ENCODE peak calls at places on chromosomes 3 and 15, in six cellular contexts. I, Y, X, G, L and H are unnamed samples.

GRCh38 chr15:63544253-63545026 is 40.0 kb downstream of the USP3 start:
- DNase-seq in L (no peak), I (no peak), G (no peak), X (no peak), Y (no peak), H (no peak)

GRCh38 chr3:48403533-48404439 is 26.1 kb downstream of the PLXNB1 start:
- DNase-seq in L (peak; percentile 9), I (no peak), X (peak; percentile 68), G (no peak), Y (no peak), H (no peak)

GRCh38 chr15:74317820-74318375 is 49.5 kb downstream of the CYP11A1 start:
- DNase-seq in I (peak; percentile 44), L (peak; percentile 84), X (peak; percentile 96), Y (peak; percentile 87), G (no peak), H (peak; percentile 64)

GRCh38 chr3:170205302-170205701 is 16.9 kb upstream of the PRKCI start:
- DNase-seq in G (no peak), Y (no peak), I (no peak), X (no peak), L (no peak), H (no peak)

GRCh38 chr3:24387493-24387892 is 107.2 kb downstream of the THRB start:
- DNase-seq in G (no peak), X (no peak), I (no peak), Y (no peak), L (no peak), H (no peak)

GRCh38 chr3:169811606-169812123 is 1.0 kb upstream of the LRRIQ4 start:
- DNase-seq in I (no peak), G (no peak), Y (peak; percentile 91), X (no peak), L (no peak), H (no peak)

GRCh38 chr3:187255314-187255713 is 36.2 kb downstream of the MASP1 start:
- DNase-seq in X (no peak), G (no peak), Y (no peak), L (no peak), I (no peak), H (no peak)

GRCh38 chr15:68431792-68432401 is at the start of gene ITGA11:
- DNase-seq in X (peak; percentile 91), I (peak; percentile 57), L (peak; percentile 78), Y (peak; percentile 34), G (no peak), H (peak; percentile 70)

GRCh38 chr15:89566621-89567294 is 8.5 kb upstream of the TICRR start:
- DNase-seq in L (no peak), I (no peak), G (no peak), X (no peak), Y (no peak), H (no peak)

GRCh38 chr15:65801229-65801813 is 9.2 kb upstream of the DENND4A start:
- DNase-seq in I (no peak), X (no peak), Y (no peak), L (no peak), G (no peak), H (no peak)

GRCh38 chr3:30768703-30769550 is 125.5 kb downstream of the GADL1 start:
- DNase-seq in Y (peak; percentile 58), L (peak; percentile 74), I (peak; percentile 62), X (peak; percentile 79), G (peak; percentile 51), H (peak; percentile 67)

GRCh38 chr3:10518506-10519150 is 13.2 kb upstream of the ATP2B2 start:
- DNase-seq in L (peak; percentile 49), Y (peak; percentile 58), I (no peak), G (no peak), X (no peak), H (no peak)

GRCh38 chr3:10026084-10026890 is at the start of gene FANCD2:
- DNase-seq in G (peak; percentile 73), Y (peak; percentile 82), X (peak; percentile 92), L (peak; percentile 89), I (peak; percentile 90), H (peak; percentile 85)

GRCh38 chr3:136819784-136820640 is 1.1 kb downstream of the SLC35G2 start:
- DNase-seq in G (no peak), X (peak; percentile 68), L (peak; percentile 59), I (peak; percentile 68), Y (peak; percentile 69), H (peak; percentile 78)

GRCh38 chr3:104460477-104461406 is 906.0 kb upstream of the ALCAM start:
- DNase-seq in X (no peak), L (no peak), Y (peak; percentile 32), G (peak; percentile 35), I (no peak), H (peak; percentile 20)

GRCh38 chr15:43896543-43896942 is 69.7 kb downstream of the WDR76 start:
- DNase-seq in X (no peak), L (no peak), Y (no peak), I (no peak), G (no peak), H (no peak)

GRCh38 chr15:96285306-96285705 is 45.2 kb upstream of the NR2F2 start:
- DNase-seq in X (no peak), G (no peak), I (no peak), L (peak; percentile 19), Y (peak; percentile 99), H (peak; percentile 33)

GRCh38 chr3:173584834-173585831 is 187.6 kb downstream of the NLGN1 start:
- DNase-seq in G (no peak), X (peak; percentile 71), Y (peak; percentile 57), L (peak; percentile 17), I (peak; percentile 1), H (no peak)

GRCh38 chr15:77107531-77108355 is 36.8 kb upstream of the TSPAN3 start:
- DNase-seq in Y (peak; percentile 60), G (no peak), L (peak; percentile 47), I (peak; percentile 53), X (peak; percentile 80), H (peak; percentile 47)

GRCh38 chr3:16060945-16061344 is 113.5 kb upstream of the GALNT15 start:
- DNase-seq in X (peak; percentile 87), I (peak; percentile 79), Y (peak; percentile 95), G (no peak), L (peak; percentile 75), H (peak; percentile 80)

GRCh38 chr3:124260206-124260915 is 268.4 kb upstream of the ROPN1 start:
- DNase-seq in L (peak; percentile 75), Y (peak; percentile 73), I (peak; percentile 27), X (peak; percentile 94), G (no peak), H (peak; percentile 69)

GRCh38 chr3:113231827-113232253 is 20.5 kb downstream of the BOC start:
- DNase-seq in X (no peak), G (peak; percentile 50), L (no peak), Y (peak; percentile 89), I (peak; percentile 77), H (peak; percentile 82)

GRCh38 chr3:69505770-69506407 is 120.0 kb upstream of the FRMD4B start:
- DNase-seq in L (no peak), G (no peak), X (no peak), I (no peak), Y (no peak), H (no peak)

GRCh38 chr15:64619880-64620839 is 155.2 kb downstream of the RBPMS2 start:
- DNase-seq in L (no peak), Y (peak; percentile 79), I (peak; percentile 25), X (no peak), G (no peak), H (peak; percentile 71)

GRCh38 chr3:149435936-149436885 is 38.3 kb upstream of the TM4SF4 start:
- DNase-seq in G (no peak), L (no peak), Y (no peak), I (no peak), X (no peak), H (no peak)

GRCh38 chr3:172074027-172074426 is 34.6 kb downstream of the FNDC3B start:
- DNase-seq in I (no peak), X (no peak), L (no peak), G (no peak), Y (no peak), H (no peak)

GRCh38 chr3:143480306-143480852 is 360.8 kb downstream of the CHST2 start:
- DNase-seq in X (no peak), Y (peak; percentile 35), G (no peak), I (peak; percentile 61), L (no peak), H (no peak)

GRCh38 chr15:95263751-95264150 is 1032.4 kb downstream of the MCTP2 start:
- DNase-seq in L (no peak), G (no peak), I (no peak), Y (no peak), X (no peak), H (no peak)

GRCh38 chr15:95265419-95265997 is 1034.1 kb downstream of the MCTP2 start:
- DNase-seq in G (no peak), X (no peak), Y (no peak), I (no peak), L (no peak), H (no peak)

GRCh38 chr15:95266481-95267061 is 1035.2 kb downstream of the MCTP2 start:
- DNase-seq in I (no peak), Y (peak; percentile 45), X (no peak), G (no peak), L (no peak), H (no peak)

GRCh38 chr15:95269247-95270155 is 1038.1 kb downstream of the MCTP2 start:
- DNase-seq in Y (no peak), I (no peak), L (no peak), G (no peak), X (no peak), H (no peak)

GRCh38 chr15:95267476-95267875 is 1036.1 kb downstream of the MCTP2 start:
- DNase-seq in Y (no peak), X (no peak), L (no peak), G (no peak), I (no peak), H (no peak)
- TF ChIP-seq CTCF in Y (no peak), X (no peak), L (no peak), G (no peak), I (no peak), H (no peak)

GRCh38 chr3:134216206-134216764 is 34.4 kb downstream of the RYK start:
- DNase-seq in L (no peak), X (no peak), G (no peak), Y (no peak), I (no peak), H (no peak)

GRCh38 chr3:134214239-134214638 is 36.4 kb downstream of the RYK start:
- DNase-seq in I (no peak), G (no peak), L (no peak), X (no peak), Y (no peak), H (no peak)

GRCh38 chr3:134216851-134217250 is 33.8 kb downstream of the RYK start:
- DNase-seq in X (no peak), L (no peak), Y (no peak), G (no peak), I (no peak), H (no peak)

GRCh38 chr3:134212898-134213665 is 37.6 kb downstream of the RYK start:
- DNase-seq in I (peak; percentile 71), X (peak; percentile 81), Y (peak; percentile 74), G (peak; percentile 60), L (peak; percentile 76), H (peak; percentile 87)

GRCh38 chr3:134211797-134212196 is 38.9 kb downstream of the RYK start:
- DNase-seq in X (no peak), I (peak; percentile 36), G (peak; percentile 31), Y (peak; percentile 72), L (no peak), H (peak; percentile 55)
- TF ChIP-seq CTCF in X (peak; percentile 45), I (peak; percentile 43), G (peak; percentile 58), Y (peak; percentile 86), L (peak; percentile 35), H (peak; percentile 60)

GRCh38 chr3:61172684-61173083 is 78.6 kb downstream of the FHIT start:
- DNase-seq in X (no peak), Y (no peak), I (no peak), L (no peak), G (no peak), H (peak; percentile 17)
- TF ChIP-seq CTCF in X (no peak), Y (no peak), I (no peak), L (no peak), G (no peak), H (no peak)

GRCh38 chr3:108505811-108506210 is 4.6 kb downstream of the MYH15 start:
- DNase-seq in L (no peak), Y (no peak), I (no peak), G (no peak), X (no peak), H (no peak)
- TF ChIP-seq CTCF in L (no peak), Y (no peak), I (no peak), G (no peak), X (no peak), H (no peak)